ENCODE peak calls at places on chromosomes 1 and 21, in ten cellular contexts. One of them, this sample, is unnamed.

GRCh38 chr1:72438270-72438669 is 155.9 kb upstream of the NEGR1 start:
- DNase-seq in PC-3: no peak
- DNase-seq in adrenal gland: no peak
- DNase-seq in CD8-positive, alpha-beta T cell: no peak
- DNase-seq in astrocyte of the spinal cord: peak
- DNase-seq in foreskin fibroblast: no peak
- DNase-seq in WTC11: no peak
- DNase-seq in HFFc6: peak
- DNase-seq in H9: no peak
- DNase-seq in ovary: no peak
- DNase-seq in this sample: no peak

GRCh38 chr21:38768385-38769071 is 37.2 kb upstream of the ETS2 start:
- DNase-seq in ovary: no peak
- DNase-seq in PC-3: peak
- DNase-seq in astrocyte of the spinal cord: peak
- DNase-seq in HFFc6: peak
- DNase-seq in WTC11: no peak
- DNase-seq in H9: no peak
- DNase-seq in foreskin fibroblast: peak
- DNase-seq in adrenal gland: no peak
- DNase-seq in CD8-positive, alpha-beta T cell: peak
- DNase-seq in this sample: no peak

GRCh38 chr1:176791911-176792310 is 328.9 kb downstream of the PAPPA2 start:
- DNase-seq in adrenal gland: no peak
- DNase-seq in PC-3: no peak
- DNase-seq in CD8-positive, alpha-beta T cell: no peak
- DNase-seq in astrocyte of the spinal cord: peak
- DNase-seq in WTC11: no peak
- DNase-seq in H9: no peak
- DNase-seq in foreskin fibroblast: no peak
- DNase-seq in ovary: no peak
- DNase-seq in HFFc6: no peak
- DNase-seq in this sample: no peak

GRCh38 chr1:6462412-6463119 is 3.4 kb downstream of the TNFRSF25 start:
- DNase-seq in CD8-positive, alpha-beta T cell: no peak
- DNase-seq in PC-3: no peak
- DNase-seq in foreskin fibroblast: no peak
- DNase-seq in H9: no peak
- DNase-seq in astrocyte of the spinal cord: no peak
- DNase-seq in WTC11: no peak
- DNase-seq in HFFc6: no peak
- DNase-seq in ovary: no peak
- DNase-seq in adrenal gland: no peak
- DNase-seq in this sample: no peak

GRCh38 chr1:192724670-192725069 is 84.2 kb upstream of the RGS2 start:
- DNase-seq in astrocyte of the spinal cord: peak
- DNase-seq in WTC11: no peak
- DNase-seq in foreskin fibroblast: peak
- DNase-seq in H9: no peak
- DNase-seq in HFFc6: peak
- DNase-seq in PC-3: peak
- DNase-seq in ovary: no peak
- DNase-seq in CD8-positive, alpha-beta T cell: no peak
- DNase-seq in adrenal gland: no peak
- DNase-seq in this sample: no peak

GRCh38 chr1:110338200-110339039 is 757 bp upstream of the RBM15 start:
- DNase-seq in foreskin fibroblast: peak
- DNase-seq in adrenal gland: peak
- DNase-seq in astrocyte of the spinal cord: no peak
- DNase-seq in H9: no peak
- DNase-seq in HFFc6: peak
- DNase-seq in CD8-positive, alpha-beta T cell: peak
- DNase-seq in WTC11: peak
- DNase-seq in ovary: peak
- DNase-seq in PC-3: peak
- DNase-seq in this sample: peak

GRCh38 chr1:71964188-71964587 is 318.2 kb downstream of the NEGR1 start:
- DNase-seq in PC-3: peak
- DNase-seq in H9: peak
- DNase-seq in CD8-positive, alpha-beta T cell: no peak
- DNase-seq in foreskin fibroblast: no peak
- DNase-seq in WTC11: peak
- DNase-seq in astrocyte of the spinal cord: peak
- DNase-seq in adrenal gland: no peak
- DNase-seq in HFFc6: peak
- DNase-seq in ovary: no peak
- DNase-seq in this sample: no peak

GRCh38 chr1:2104621-2105427 is 54.6 kb downstream of the PRKCZ start:
- DNase-seq in astrocyte of the spinal cord: no peak
- DNase-seq in ovary: no peak
- DNase-seq in H9: peak
- DNase-seq in CD8-positive, alpha-beta T cell: no peak
- DNase-seq in adrenal gland: no peak
- DNase-seq in PC-3: no peak
- DNase-seq in foreskin fibroblast: no peak
- DNase-seq in WTC11: peak
- DNase-seq in HFFc6: no peak
- DNase-seq in this sample: no peak

GRCh38 chr1:156054500-156055342 is at the start of gene LAMTOR2:
- DNase-seq in foreskin fibroblast: peak
- DNase-seq in HFFc6: peak
- DNase-seq in astrocyte of the spinal cord: peak
- DNase-seq in CD8-positive, alpha-beta T cell: peak
- DNase-seq in H9: peak
- DNase-seq in WTC11: peak
- DNase-seq in ovary: peak
- DNase-seq in adrenal gland: peak
- DNase-seq in PC-3: peak
- DNase-seq in this sample: peak
- TF ChIP-seq CTCF in foreskin fibroblast: no peak
- TF ChIP-seq CTCF in HFFc6: peak
- TF ChIP-seq CTCF in astrocyte of the spinal cord: no peak
- TF ChIP-seq CTCF in CD8-positive, alpha-beta T cell: no peak
- TF ChIP-seq CTCF in H9: no peak
- TF ChIP-seq CTCF in WTC11: no peak
- TF ChIP-seq CTCF in ovary: peak
- TF ChIP-seq CTCF in adrenal gland: no peak
- TF ChIP-seq CTCF in PC-3: no peak
- TF ChIP-seq CTCF in this sample: no peak

GRCh38 chr1:107480548-107480947 is 339.7 kb downstream of the NTNG1 start:
- DNase-seq in HFFc6: no peak
- DNase-seq in H9: no peak
- DNase-seq in ovary: no peak
- DNase-seq in CD8-positive, alpha-beta T cell: no peak
- DNase-seq in adrenal gland: no peak
- DNase-seq in astrocyte of the spinal cord: peak
- DNase-seq in WTC11: no peak
- DNase-seq in foreskin fibroblast: peak
- DNase-seq in PC-3: no peak
- DNase-seq in this sample: no peak
- TF ChIP-seq CTCF in HFFc6: no peak
- TF ChIP-seq CTCF in H9: no peak
- TF ChIP-seq CTCF in ovary: no peak
- TF ChIP-seq CTCF in CD8-positive, alpha-beta T cell: no peak
- TF ChIP-seq CTCF in adrenal gland: peak
- TF ChIP-seq CTCF in astrocyte of the spinal cord: no peak
- TF ChIP-seq CTCF in WTC11: no peak
- TF ChIP-seq CTCF in foreskin fibroblast: no peak
- TF ChIP-seq CTCF in PC-3: no peak
- TF ChIP-seq CTCF in this sample: no peak

GRCh38 chr21:29231781-29232548 is 66.8 kb upstream of the BACH1 start:
- DNase-seq in astrocyte of the spinal cord: no peak
- DNase-seq in PC-3: no peak
- DNase-seq in H9: no peak
- DNase-seq in HFFc6: no peak
- DNase-seq in ovary: no peak
- DNase-seq in WTC11: no peak
- DNase-seq in adrenal gland: no peak
- DNase-seq in foreskin fibroblast: no peak
- DNase-seq in CD8-positive, alpha-beta T cell: no peak
- DNase-seq in this sample: no peak

GRCh38 chr21:29235714-29236197 is 63.0 kb upstream of the BACH1 start:
- DNase-seq in foreskin fibroblast: no peak
- DNase-seq in WTC11: no peak
- DNase-seq in adrenal gland: no peak
- DNase-seq in ovary: no peak
- DNase-seq in HFFc6: no peak
- DNase-seq in PC-3: no peak
- DNase-seq in astrocyte of the spinal cord: no peak
- DNase-seq in CD8-positive, alpha-beta T cell: no peak
- DNase-seq in H9: no peak
- DNase-seq in this sample: no peak

GRCh38 chr21:29230541-29231275 is 68.0 kb upstream of the BACH1 start:
- DNase-seq in HFFc6: no peak
- DNase-seq in PC-3: no peak
- DNase-seq in ovary: no peak
- DNase-seq in astrocyte of the spinal cord: peak
- DNase-seq in foreskin fibroblast: no peak
- DNase-seq in H9: no peak
- DNase-seq in CD8-positive, alpha-beta T cell: no peak
- DNase-seq in WTC11: no peak
- DNase-seq in adrenal gland: no peak
- DNase-seq in this sample: no peak

GRCh38 chr21:29233611-29234540 is 64.8 kb upstream of the BACH1 start:
- DNase-seq in adrenal gland: no peak
- DNase-seq in foreskin fibroblast: no peak
- DNase-seq in ovary: no peak
- DNase-seq in PC-3: no peak
- DNase-seq in HFFc6: no peak
- DNase-seq in H9: no peak
- DNase-seq in WTC11: no peak
- DNase-seq in astrocyte of the spinal cord: no peak
- DNase-seq in CD8-positive, alpha-beta T cell: no peak
- DNase-seq in this sample: no peak

DNA sequence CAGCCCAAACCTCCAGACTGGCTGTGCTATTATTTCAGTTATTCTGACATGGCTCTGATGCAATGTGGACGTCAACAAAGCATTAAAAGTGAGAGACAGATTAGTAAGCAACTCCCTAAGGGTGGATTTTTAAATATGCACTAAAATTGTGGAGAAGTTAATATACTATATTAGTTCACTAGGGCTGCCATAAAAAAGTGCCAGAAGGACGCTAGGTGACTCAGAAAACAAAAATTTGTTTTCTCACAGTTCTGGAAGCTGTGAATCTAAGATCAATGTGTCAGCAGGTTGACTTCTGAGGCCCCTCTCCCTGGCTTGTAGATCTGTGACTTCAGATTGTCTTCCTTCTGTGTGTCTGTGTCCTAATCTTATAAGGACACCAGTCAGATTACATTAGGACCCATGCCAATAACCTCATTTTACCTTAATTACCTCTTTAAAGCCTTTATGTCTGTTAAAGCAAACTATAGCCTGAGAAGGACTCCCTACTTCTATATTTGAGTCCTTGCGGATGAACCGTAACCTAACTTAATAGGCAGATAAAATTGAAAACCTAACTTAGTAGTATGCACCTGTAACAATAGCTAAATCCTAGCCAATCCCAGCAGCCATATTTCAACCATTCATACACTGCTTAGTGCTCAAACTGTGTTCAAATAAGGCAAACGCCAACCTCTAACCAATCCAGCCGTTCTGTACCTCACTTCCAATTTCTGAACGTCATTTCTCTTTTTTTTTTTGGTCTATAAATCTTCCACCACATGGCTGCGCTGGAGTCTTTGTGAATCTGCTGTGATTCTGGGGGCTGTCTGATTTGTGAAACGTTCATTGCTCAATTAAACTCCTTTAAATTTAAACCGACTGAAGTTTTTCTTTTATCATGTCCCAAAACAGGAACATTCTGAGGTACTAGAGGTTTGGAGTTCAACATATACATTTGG is 65.9 kb upstream of the BACH1 start:
- DNase-seq in adrenal gland: no peak
- DNase-seq in WTC11: no peak
- DNase-seq in CD8-positive, alpha-beta T cell: no peak
- DNase-seq in foreskin fibroblast: peak
- DNase-seq in H9: no peak
- DNase-seq in astrocyte of the spinal cord: peak
- DNase-seq in PC-3: peak
- DNase-seq in ovary: no peak
- DNase-seq in HFFc6: peak
- DNase-seq in this sample: no peak
- TF ChIP-seq CTCF in adrenal gland: peak
- TF ChIP-seq CTCF in WTC11: no peak
- TF ChIP-seq CTCF in CD8-positive, alpha-beta T cell: no peak
- TF ChIP-seq CTCF in foreskin fibroblast: no peak
- TF ChIP-seq CTCF in H9: no peak
- TF ChIP-seq CTCF in astrocyte of the spinal cord: no peak
- TF ChIP-seq CTCF in PC-3: no peak
- TF ChIP-seq CTCF in ovary: no peak
- TF ChIP-seq CTCF in HFFc6: no peak
- TF ChIP-seq CTCF in this sample: no peak

DNA sequence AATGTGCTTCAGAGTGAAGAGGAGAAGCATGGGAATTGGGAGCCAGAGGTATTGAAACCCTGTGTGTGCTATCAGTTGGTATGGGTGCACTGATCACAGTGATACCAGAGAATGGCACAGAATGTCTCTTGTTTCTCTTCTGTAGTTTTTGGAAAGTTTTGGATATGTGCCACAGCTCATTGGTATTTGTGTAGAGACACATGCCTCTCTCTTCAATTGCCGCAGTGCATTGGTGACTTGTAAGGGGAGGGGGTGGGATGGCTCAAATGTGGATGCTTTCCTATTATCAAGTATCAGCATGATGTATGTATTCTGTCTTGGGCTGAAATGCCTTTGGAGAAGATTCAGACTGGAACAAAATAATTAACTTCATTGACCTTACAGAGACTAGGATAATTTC is 101.0 kb downstream of the HMCN1 start:
- DNase-seq in WTC11: no peak
- DNase-seq in H9: no peak
- DNase-seq in adrenal gland: no peak
- DNase-seq in CD8-positive, alpha-beta T cell: no peak
- DNase-seq in HFFc6: no peak
- DNase-seq in ovary: no peak
- DNase-seq in astrocyte of the spinal cord: no peak
- DNase-seq in foreskin fibroblast: no peak
- DNase-seq in PC-3: no peak
- DNase-seq in this sample: no peak
- TF ChIP-seq CTCF in WTC11: no peak
- TF ChIP-seq CTCF in H9: no peak
- TF ChIP-seq CTCF in adrenal gland: no peak
- TF ChIP-seq CTCF in CD8-positive, alpha-beta T cell: no peak
- TF ChIP-seq CTCF in HFFc6: no peak
- TF ChIP-seq CTCF in ovary: no peak
- TF ChIP-seq CTCF in astrocyte of the spinal cord: no peak
- TF ChIP-seq CTCF in foreskin fibroblast: no peak
- TF ChIP-seq CTCF in PC-3: no peak
- TF ChIP-seq CTCF in this sample: no peak

DNA sequence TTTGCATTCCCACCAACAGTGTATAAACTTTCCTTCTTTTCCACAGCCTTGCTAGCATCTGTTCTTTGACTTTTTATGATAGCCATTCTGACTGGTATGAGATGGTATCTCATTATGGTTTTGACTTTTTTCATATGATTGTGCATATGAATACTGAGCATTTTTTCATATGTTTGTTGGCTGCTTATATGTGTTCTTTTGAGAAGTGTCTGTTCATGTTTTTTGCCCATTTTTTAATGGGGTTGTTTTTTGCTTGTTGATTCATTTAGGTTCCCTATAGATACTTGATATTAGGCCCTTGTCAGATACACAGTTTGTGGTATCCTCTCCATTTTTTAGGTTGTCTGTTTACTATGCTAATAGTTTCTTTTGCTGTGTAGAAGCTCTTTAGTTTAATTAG is 185.8 kb upstream of the SPAG17 start:
- DNase-seq in adrenal gland: no peak
- DNase-seq in ovary: no peak
- DNase-seq in HFFc6: no peak
- DNase-seq in WTC11: no peak
- DNase-seq in foreskin fibroblast: no peak
- DNase-seq in astrocyte of the spinal cord: no peak
- DNase-seq in PC-3: no peak
- DNase-seq in H9: no peak
- DNase-seq in CD8-positive, alpha-beta T cell: no peak
- DNase-seq in this sample: no peak
- TF ChIP-seq CTCF in adrenal gland: no peak
- TF ChIP-seq CTCF in ovary: no peak
- TF ChIP-seq CTCF in HFFc6: no peak
- TF ChIP-seq CTCF in WTC11: no peak
- TF ChIP-seq CTCF in foreskin fibroblast: no peak
- TF ChIP-seq CTCF in astrocyte of the spinal cord: no peak
- TF ChIP-seq CTCF in PC-3: no peak
- TF ChIP-seq CTCF in H9: no peak
- TF ChIP-seq CTCF in CD8-positive, alpha-beta T cell: no peak
- TF ChIP-seq CTCF in this sample: no peak

This sample was measured in neural crest cell.